ENCODE peak calls at places on chromosomes 11 and 22, in four cellular contexts. Y is retinal pigment epithelial cell, H is DND-41, U is thyroid gland. B is an unnamed sample.

GRCh38 chr22:50074056-50074455 is 11.2 kb downstream of the MLC1 start:
- DNase-seq in Y (no peak), H (no peak), U (no peak), B (no peak)

GRCh38 chr11:34468209-34468841 is 29.6 kb downstream of the CAT start:
- DNase-seq in Y (no peak), H (peak; percentile 31), U (no peak), B (no peak)

GRCh38 chr11:20672575-20672974 is 3.2 kb downstream of the NELL1 start:
- DNase-seq in Y (no peak), H (no peak), U (no peak), B (no peak)

GRCh38 chr11:8318536-8318935 is 54.9 kb upstream of the LMO1 start:
- DNase-seq in Y (no peak), H (no peak), U (no peak), B (no peak)

GRCh38 chr11:131136476-131136875 is 220.2 kb upstream of the SNX19 start:
- DNase-seq in Y (no peak), H (no peak), U (no peak), B (no peak)

GRCh38 chr11:65786786-65787636 is at the start of gene OVOL1:
- DNase-seq in Y (no peak), H (no peak), U (peak; percentile 94), B (no peak)

GRCh38 chr11:18012906-18013781 is at the start of gene SERGEF:
- DNase-seq in Y (peak; percentile 62), H (peak; percentile 95), U (peak; percentile 98), B (peak; percentile 94)

GRCh38 chr11:43547411-43547718 is 133.2 kb upstream of the HSD17B12 start:
- DNase-seq in Y (no peak), H (no peak), U (peak; percentile 52), B (no peak)

GRCh38 chr11:1388763-1389102 is 1.0 kb upstream of the BRSK2 start:
- DNase-seq in Y (no peak), H (no peak), U (no peak), B (no peak)

GRCh38 chr11:134592391-134592990 is 180.4 kb upstream of the B3GAT1 start:
- DNase-seq in Y (no peak), H (peak; percentile 86), U (no peak), B (no peak)

GRCh38 chr22:21949569-21949918 is 3.1 kb downstream of the PPM1F start:
- DNase-seq in Y (no peak), H (no peak), U (no peak), B (no peak)

GRCh38 chr11:117557321-117557720 is 229.7 kb downstream of the CEP164 start:
- DNase-seq in Y (no peak), H (no peak), U (no peak), B (no peak)

GRCh38 chr11:6682591-6682935 is 577 bp downstream of the MRPL17 start:
- DNase-seq in Y (no peak), H (peak; percentile 29), U (no peak), B (no peak)

DNA sequence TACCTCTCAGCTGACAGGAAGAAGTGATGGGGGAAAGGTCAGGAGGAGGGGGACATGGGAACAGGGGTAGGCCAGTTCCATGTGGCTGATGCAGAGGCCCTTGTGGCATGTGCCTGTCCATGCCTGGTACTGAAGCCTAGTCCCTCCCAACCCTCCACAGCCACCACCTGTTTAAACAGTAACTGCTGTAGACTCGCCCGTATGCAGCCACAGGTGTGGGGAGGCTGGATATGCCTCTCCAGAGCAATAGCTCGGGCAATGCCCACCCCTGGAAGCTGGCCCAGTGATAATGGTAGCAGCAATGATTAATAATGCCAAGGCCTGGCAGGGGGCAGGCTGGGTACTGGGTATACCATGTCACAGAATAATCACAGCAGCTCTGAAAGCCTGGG is 2.3 kb downstream of the SMTN start:
- DNase-seq in Y (no peak), H (no peak), U (no peak), B (no peak)
- H3K4me3 ChIP-seq in Y (no peak overlapping the region), H (no peak overlapping the region), U (no peak overlapping the region), B (peak overlapping the region; percentile 89)

DNA sequence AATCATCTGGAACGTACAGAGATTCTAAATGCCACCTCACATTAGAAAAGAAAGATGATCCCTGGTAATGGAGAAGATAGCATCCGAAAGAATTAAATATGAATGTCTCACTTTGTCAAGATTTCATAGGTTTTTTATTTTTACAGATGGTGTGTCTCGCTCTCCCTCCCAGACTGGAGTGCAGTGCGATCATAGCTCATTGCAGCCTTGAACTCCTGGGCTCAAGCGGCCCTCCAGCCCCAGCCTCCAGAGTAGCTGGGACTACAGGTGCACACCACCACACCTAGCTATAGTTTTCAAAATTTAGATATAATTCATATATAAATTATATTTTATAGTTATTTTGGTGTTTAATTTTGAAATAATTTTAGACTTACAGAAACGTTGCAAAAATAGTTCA is 16.7 kb upstream of the SMTN start:
- DNase-seq in Y (no peak), H (no peak), U (no peak), B (no peak)
- H3K4me3 ChIP-seq in Y (no peak overlapping the region), H (no peak overlapping the region), U (no peak overlapping the region), B (no peak overlapping the region)

DNA sequence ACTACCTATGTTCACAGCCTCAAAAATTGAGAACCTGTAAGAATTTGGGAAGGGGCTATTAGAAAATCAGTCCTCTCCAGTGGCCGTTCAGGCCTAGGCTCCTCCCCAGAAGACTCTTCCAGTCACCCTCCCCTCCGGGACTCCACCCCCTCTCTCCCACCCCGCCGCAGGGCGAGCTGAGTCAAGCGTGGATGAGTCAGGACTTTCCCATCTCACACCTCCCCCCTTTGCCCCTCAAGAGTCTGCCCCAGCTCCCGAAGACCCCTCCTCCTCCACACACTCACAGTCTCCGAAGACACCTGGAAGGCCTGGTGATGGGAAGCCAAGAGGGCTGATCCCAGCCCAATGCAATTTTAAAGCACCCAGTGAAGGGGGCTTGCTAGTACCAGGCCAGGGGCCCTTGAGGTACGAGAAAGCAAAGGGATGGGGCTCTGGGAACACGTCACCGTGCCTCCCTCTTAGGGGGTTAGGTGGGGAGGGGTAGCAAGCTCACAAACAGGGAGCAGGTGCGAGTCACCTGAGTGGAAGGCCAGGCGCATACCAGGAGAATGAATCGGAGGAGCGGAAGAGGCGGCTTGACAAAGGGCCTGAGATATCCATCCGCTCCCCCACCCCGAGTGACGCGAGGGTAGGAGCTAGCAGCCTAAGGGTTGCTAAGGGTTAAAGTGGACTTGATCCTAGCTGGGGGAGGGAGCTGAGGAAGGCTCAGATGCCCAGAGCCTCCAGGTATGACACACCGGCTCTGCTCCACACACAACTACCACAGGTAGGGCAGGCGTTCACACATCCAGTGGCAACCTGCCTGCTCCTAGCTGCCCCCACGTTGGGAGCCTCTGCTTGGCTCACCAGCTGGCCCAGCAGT is 13.6 kb downstream of the BCL9L start:
- DNase-seq in Y (peak; percentile 87), H (peak; percentile 49), U (peak; percentile 82), B (peak; percentile 77)
- H3K4me3 ChIP-seq in Y (peak overlapping the region; percentile 13), H (no peak overlapping the region), U (no peak overlapping the region), B (peak overlapping the region; percentile 63)

DNA sequence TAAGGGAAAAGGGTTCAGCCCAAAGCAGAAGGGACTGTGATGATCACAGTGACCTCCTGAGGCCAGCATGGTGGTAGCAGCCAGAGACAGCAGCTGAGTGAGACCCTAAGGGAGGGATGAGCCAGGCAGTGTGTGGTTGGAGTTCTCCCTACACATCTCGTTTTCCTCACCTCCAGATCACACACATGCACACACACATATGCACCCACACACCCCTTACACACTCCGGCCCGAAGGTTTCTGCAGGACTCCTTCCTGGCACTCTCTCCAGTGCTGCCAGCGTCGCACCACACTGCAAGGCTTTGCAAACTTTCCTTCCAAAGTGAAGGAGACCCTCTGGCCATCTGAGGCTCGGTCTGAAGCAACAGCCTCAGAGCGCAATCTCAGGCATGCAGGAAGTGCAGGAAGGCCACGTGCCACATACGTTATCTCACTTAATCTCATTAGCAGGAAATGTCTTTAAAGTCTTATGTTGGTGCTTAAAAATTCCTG is 26.9 kb upstream of the TP53I11 start:
- DNase-seq in Y (peak; percentile 71), H (peak; percentile 28), U (no peak), B (no peak)
- H3K4me3 ChIP-seq in Y (no peak overlapping the region), H (no peak overlapping the region), U (no peak overlapping the region), B (no peak overlapping the region)

GRCh38 chr22:27754247-27754887 is 47.2 kb downstream of the MN1 start:
- DNase-seq in Y (no peak), H (no peak), U (no peak), B (no peak)
- H3K4me3 ChIP-seq in Y (no peak overlapping the region), H (no peak overlapping the region), U (no peak overlapping the region), B (no peak overlapping the region)

DNA sequence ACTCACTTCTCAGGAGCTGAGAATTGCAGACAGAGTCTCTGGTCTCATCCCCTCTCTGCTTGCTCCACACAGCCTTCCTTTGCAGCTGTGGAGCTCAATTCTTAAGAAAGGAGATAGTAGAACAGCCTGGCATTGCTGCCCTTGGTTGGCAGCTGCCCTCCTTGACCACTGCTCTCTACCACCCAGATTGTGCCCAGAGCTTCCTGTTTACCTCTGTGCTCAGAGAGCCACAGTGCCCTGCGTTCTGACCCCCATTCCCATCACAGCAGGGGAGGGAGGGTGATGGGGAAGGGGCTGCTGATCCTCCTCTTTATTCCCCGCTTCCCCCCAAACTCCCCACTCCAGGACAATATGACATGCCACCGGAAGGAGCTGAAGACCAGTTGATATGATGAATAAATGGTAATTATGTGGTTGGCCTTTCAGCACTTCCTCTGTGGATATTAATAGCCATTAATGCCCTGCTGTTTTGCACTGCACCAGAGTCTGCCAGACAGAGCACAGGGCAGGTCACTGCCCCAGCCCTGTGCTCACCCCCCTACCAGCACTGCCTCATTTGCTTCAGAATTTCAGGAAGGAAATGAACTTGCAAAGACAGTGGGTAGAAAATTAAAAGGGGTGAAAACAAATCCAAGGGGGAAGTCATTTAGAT is 426.8 kb upstream of the CADM1 start:
- DNase-seq in Y (no peak), H (no peak), U (no peak), B (no peak)
- H3K4me3 ChIP-seq in Y (no peak overlapping the region), H (no peak overlapping the region), U (no peak overlapping the region), B (no peak overlapping the region)

DNA sequence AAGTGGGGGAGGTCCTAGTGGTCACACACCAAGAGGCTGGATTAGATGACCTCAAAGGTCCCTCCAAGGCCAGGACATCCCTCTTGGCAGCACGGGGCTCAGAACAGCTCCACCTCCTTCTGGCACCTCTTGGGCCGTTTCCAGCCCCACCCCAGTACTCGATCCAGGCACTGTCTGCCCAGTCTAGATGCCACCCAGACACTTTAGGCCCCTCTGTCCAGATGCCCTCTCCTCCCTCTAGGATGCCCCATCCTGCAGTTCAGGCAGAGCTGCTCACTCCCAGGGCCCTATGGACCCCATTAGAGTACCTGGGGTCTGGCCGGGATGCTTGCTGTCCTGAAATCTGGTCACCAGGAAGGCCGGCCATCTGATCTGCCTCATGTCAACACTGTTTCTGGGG is 34.7 kb upstream of the PRR5 start:
- DNase-seq in Y (no peak), H (no peak), U (no peak), B (no peak)
- H3K4me3 ChIP-seq in Y (no peak overlapping the region), H (no peak overlapping the region), U (no peak overlapping the region), B (no peak overlapping the region)

DNA sequence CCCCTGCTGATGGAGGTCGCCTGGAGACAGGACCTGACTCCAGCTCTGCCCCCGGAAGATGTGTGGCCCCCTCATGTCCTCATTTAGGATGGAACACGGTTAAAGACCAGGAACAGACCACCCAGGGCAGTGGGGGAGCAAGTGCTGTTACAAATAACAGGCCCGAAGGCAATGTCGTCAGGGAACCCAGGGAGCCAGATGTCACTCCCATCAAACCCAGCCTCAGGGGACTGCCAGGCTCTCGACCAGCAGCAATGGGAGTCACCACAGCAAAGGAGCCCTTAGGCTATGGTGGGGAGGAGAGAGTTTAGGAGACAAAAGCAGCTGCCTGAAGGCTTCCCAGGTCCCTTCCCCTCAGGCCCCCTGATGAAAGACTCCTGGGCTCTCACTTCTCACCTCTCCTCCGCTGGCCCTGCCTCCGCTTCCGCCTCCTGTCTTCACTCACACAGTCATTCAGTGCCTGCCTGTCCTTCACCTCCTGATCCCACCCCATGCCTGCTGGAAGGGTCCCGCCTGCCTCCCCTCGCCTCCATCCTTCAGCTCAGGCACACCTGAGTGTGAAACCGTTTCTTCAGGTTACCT is 4.4 kb downstream of the RPS19BP1 start:
- DNase-seq in Y (no peak), H (no peak), U (no peak), B (no peak)
- H3K4me3 ChIP-seq in Y (no peak overlapping the region), H (no peak overlapping the region), U (no peak overlapping the region), B (peak overlapping the region; percentile 51)

B was measured in left ventricle myocardium inferior.